ENCODE peak calls at places on chromosomes 11 and 22, in seven cellular contexts. D is NCI-H2171, P is WTC11, X is ACHN, K is fibroblast of the conjunctiva, C is BJ, U is AG09319. H is an unnamed sample.

GRCh38 chr11:15826826-15827225 is 529.5 kb downstream of the SOX6 start:
- DNase-seq in X (peak), K (no peak), D (no peak), U (no peak), P (peak), C (no peak), H (peak)

GRCh38 chr11:118791015-118791960 is at the start of gene DDX6:
- DNase-seq in P (peak), D (peak), U (peak), C (peak), K (peak), X (peak), H (peak)

GRCh38 chr22:19970031-19970478 is 28.4 kb upstream of the TXNRD2 start:
- DNase-seq in U (no peak), C (no peak), D (no peak), K (no peak), X (no peak), P (no peak), H (no peak)

GRCh38 chr22:22343603-22344276 is 99.2 kb downstream of the VPREB1 start:
- DNase-seq in U (no peak), P (no peak), K (no peak), D (no peak), X (no peak), C (no peak), H (no peak)

GRCh38 chr11:106763516-106763915 is 254.8 kb downstream of the GUCY1A2 start:
- DNase-seq in D (peak), P (no peak), C (no peak), K (no peak), X (no peak), U (no peak), H (no peak)

GRCh38 chr22:33519140-33519973 is 400.9 kb downstream of the LARGE1 start:
- DNase-seq in K (peak), X (peak), D (no peak), U (peak), C (no peak), P (peak), H (peak)

GRCh38 chr11:8640305-8640932 is 42.0 kb downstream of the TRIM66 start:
- DNase-seq in D (no peak), K (no peak), U (no peak), C (no peak), P (peak), X (no peak), H (no peak)

GRCh38 chr11:66467756-66468155 is 1.1 kb downstream of the PELI3 start:
- DNase-seq in P (no peak), K (peak), U (no peak), C (no peak), D (no peak), X (no peak), H (peak)

GRCh38 chr22:43260818-43261217 is 73.9 kb upstream of the TTLL12 start:
- DNase-seq in D (no peak), C (no peak), U (no peak), X (no peak), K (no peak), P (no peak), H (no peak)

GRCh38 chr11:120181446-120181992 is 29.3 kb upstream of the OAF start:
- DNase-seq in P (no peak), K (no peak), U (no peak), X (no peak), C (no peak), D (no peak), H (no peak)

GRCh38 chr22:28442951-28443876 is 236.4 kb downstream of the TTC28 start:
- DNase-seq in X (peak), U (peak), C (no peak), D (no peak), P (peak), K (peak), H (peak)

GRCh38 chr11:69401715-69402114 is 79.7 kb upstream of the LINC01488 start:
- DNase-seq in K (no peak), X (no peak), U (no peak), P (no peak), C (no peak), D (no peak), H (no peak)

GRCh38 chr11:106286881-106287504 is 209.5 kb downstream of the AASDHPPT start:
- DNase-seq in U (no peak), C (no peak), X (no peak), K (no peak), P (no peak), D (no peak), H (no peak)

GRCh38 chr11:74755395-74755995 is 6.8 kb downstream of the RNF169 start:
- DNase-seq in U (no peak), D (no peak), X (no peak), P (no peak), C (no peak), K (no peak), H (no peak)

GRCh38 chr11:23404225-23405160 is 544.2 kb upstream of the CCDC179 start:
- DNase-seq in C (no peak), D (no peak), X (no peak), K (no peak), P (peak), U (no peak), H (no peak)

GRCh38 chr11:74412733-74413359 is 14.6 kb upstream of the PGM2L1 start:
- DNase-seq in K (no peak), C (no peak), U (no peak), D (no peak), X (no peak), P (no peak), H (no peak)

GRCh38 chr22:48071305-48071704 is 1308.9 kb downstream of the TBC1D22A start:
- DNase-seq in D (no peak), U (no peak), P (no peak), C (no peak), K (no peak), X (no peak), H (no peak)

GRCh38 chr11:112216591-112217105 is 9.6 kb upstream of the PTS start:
- DNase-seq in D (no peak), K (peak), U (peak), P (no peak), C (peak), X (no peak), H (no peak)

GRCh38 chr11:122505304-122506006 is 150.1 kb upstream of the UBASH3B start:
- DNase-seq in C (peak), D (peak), U (peak), P (peak), X (peak), K (peak), H (peak)

GRCh38 chr22:35258144-35258988 is 1.1 kb downstream of the HMGXB4 start:
- DNase-seq in X (no peak), P (peak), C (no peak), K (peak), U (no peak), D (peak), H (peak)

GRCh38 chr11:128240546-128240945 is 346.8 kb downstream of the ETS1 start:
- DNase-seq in D (no peak), C (no peak), X (no peak), K (peak), P (no peak), U (peak), H (no peak)

GRCh38 chr11:44529895-44530412 is 35.5 kb upstream of the CD82 start:
- DNase-seq in D (no peak), C (no peak), X (no peak), K (no peak), P (no peak), U (no peak), H (no peak)

GRCh38 chr11:8225589-8226036 is 38.1 kb downstream of the LMO1 start:
- DNase-seq in C (no peak), D (no peak), K (peak), U (peak), X (peak), P (peak), H (peak)

GRCh38 chr22:33658775-33659174 is 261.5 kb downstream of the LARGE1 start:
- DNase-seq in U (no peak), X (no peak), C (peak), K (no peak), D (no peak), P (no peak), H (no peak)

GRCh38 chr11:692824-693414 is 2.1 kb downstream of the DEAF1 start:
- DNase-seq in K (no peak), D (no peak), U (no peak), P (no peak), C (no peak), X (no peak), H (no peak)

GRCh38 chr11:58927393-58928081 is 11.8 kb upstream of the GLYATL1 start:
- DNase-seq in P (peak), X (peak), D (no peak), C (no peak), K (peak), U (no peak), H (no peak)

GRCh38 chr11:104581246-104581980 is 316.8 kb downstream of the CASP12 start:
- DNase-seq in C (no peak), K (peak), P (no peak), D (no peak), U (no peak), X (no peak), H (no peak)

GRCh38 chr22:48840112-48840949 is 987.3 kb downstream of the BRD1 start:
- DNase-seq in K (no peak), U (no peak), D (no peak), C (no peak), X (no peak), P (no peak), H (no peak)

GRCh38 chr22:47446821-47447810 is 684.7 kb downstream of the TBC1D22A start:
- DNase-seq in U (no peak), C (no peak), D (no peak), P (no peak), K (no peak), X (no peak), H (no peak)

H was measured in erythroblast.